ENCODE peak calls at places on chromosomes 13 and 19, in nine cellular contexts. U is heart right ventricle, Z is transverse colon, O is thoracic aorta, Q is MM.1S, D is small intestine, C is colonic mucosa, T is tibial artery, K is fibroblast of lung. F is an unnamed sample. For H3K36me3, the result is how much of the 10 kb centered on the place peaks cover.

GRCh38 chr13:93318538-93318937 is 91.9 kb downstream of the GPC6 start:
- DNase-seq in K (peak), C (no peak), Z (no peak), O (no peak), U (no peak), D (no peak), T (no peak), Q (no peak), F (no peak)

GRCh38 chr13:28819748-28820098 is 416 bp upstream of the MTUS2 start:
- DNase-seq in Z (peak), K (peak), D (peak), T (no peak), C (peak), U (peak), O (no peak), Q (peak), F (peak)

GRCh38 chr19:40234429-40235237 is 8.1 kb upstream of the CCNP start:
- DNase-seq in U (no peak), K (no peak), Q (no peak), D (no peak), T (no peak), O (no peak), C (no peak), Z (no peak), F (no peak)

GRCh38 chr19:17703823-17704463 is 15.3 kb upstream of the MAP1S start:
- DNase-seq in Z (peak), D (peak), U (no peak), T (no peak), Q (peak), O (no peak), C (peak), K (peak), F (peak)

GRCh38 chr13:28631792-28632191 is 27.1 kb upstream of the POMP start:
- DNase-seq in T (no peak), K (no peak), Z (no peak), C (no peak), U (no peak), D (no peak), O (no peak), Q (no peak), F (no peak)

GRCh38 chr19:38036707-38037106 is 129.7 kb downstream of the SIPA1L3 start:
- DNase-seq in C (no peak), Z (no peak), D (no peak), Q (no peak), U (no peak), K (no peak), T (no peak), O (no peak), F (peak)

GRCh38 chr13:24660023-24660806 is 20.0 kb upstream of the ATP12A start:
- DNase-seq in T (no peak), Q (no peak), U (no peak), C (peak), K (no peak), D (peak), Z (no peak), O (no peak), F (no peak)

GRCh38 chr19:12969292-12969988 is at the start of gene DAND5:
- DNase-seq in C (no peak), O (no peak), Q (no peak), D (no peak), K (no peak), T (no peak), Z (no peak), U (peak), F (peak)

GRCh38 chr19:46713781-46714522 is 3.0 kb downstream of the PRKD2 start:
- DNase-seq in C (peak), Q (peak), U (peak), O (peak), Z (peak), K (peak), D (peak), T (peak), F (no peak)

GRCh38 chr13:50796463-50796862 is 47.0 kb downstream of the DLEU7 start:
- DNase-seq in U (no peak), C (no peak), Q (no peak), O (no peak), K (no peak), T (no peak), Z (no peak), D (no peak), F (no peak)

GRCh38 chr13:21675095-21676007 is 4.5 kb downstream of the FGF9 start:
- DNase-seq in U (peak), C (peak), Q (peak), Z (peak), O (no peak), D (peak), T (no peak), K (no peak), F (no peak)

GRCh38 chr19:14337510-14337909 is 43.7 kb upstream of the ADGRE5 start:
- DNase-seq in Z (peak), Q (no peak), C (peak), T (no peak), U (no peak), D (peak), K (no peak), O (no peak), F (peak)

GRCh38 chr19:45924891-45925447 is 10.4 kb upstream of the NANOS2 start:
- DNase-seq in Z (no peak), Q (no peak), C (no peak), O (no peak), T (no peak), K (no peak), U (no peak), D (peak), F (no peak)

GRCh38 chr13:91721413-91721812 is 323.0 kb downstream of the GPC5 start:
- DNase-seq in Z (no peak), C (no peak), Q (no peak), D (no peak), K (no peak), T (no peak), O (no peak), U (no peak), F (no peak)

GRCh38 chr19:46863818-46864629 is 3.2 kb downstream of the ARHGAP35 start:
- DNase-seq in Z (no peak), Q (no peak), C (no peak), D (peak), T (no peak), U (no peak), O (no peak), K (peak), F (no peak)

GRCh38 chr19:15123900-15124299 is 16.7 kb downstream of the SYDE1 start:
- DNase-seq in K (no peak), Z (peak), T (peak), C (peak), O (no peak), D (peak), Q (no peak), U (peak), F (no peak)

GRCh38 chr13:85332595-85332994 is 466.6 kb downstream of the SLITRK6 start:
- DNase-seq in O (no peak), C (no peak), Q (no peak), U (no peak), D (no peak), K (no peak), Z (no peak), T (no peak), F (no peak)

GRCh38 chr19:46634656-46635218 is 1.3 kb downstream of the GNG8 start:
- DNase-seq in Z (no peak), Q (no peak), T (no peak), D (no peak), U (no peak), K (no peak), O (no peak), C (no peak), F (peak)

GRCh38 chr13:28136916-28137315 is 1.4 kb upstream of the PAN3 start:
- DNase-seq in Q (peak), U (no peak), D (peak), O (no peak), C (no peak), T (no peak), K (no peak), Z (no peak), F (no peak)

GRCh38 chr19:1767464-1767933 is 14.2 kb downstream of the ONECUT3 start:
- DNase-seq in C (peak), Z (peak), O (no peak), T (no peak), Q (peak), D (no peak), K (no peak), U (peak), F (peak)

GRCh38 chr13:112562254-112562653 is 25.7 kb downstream of the TUBGCP3 start:
- DNase-seq in K (no peak), T (no peak), O (no peak), Z (no peak), Q (no peak), D (no peak), U (no peak), C (no peak), F (no peak)

GRCh38 chr13:114112231-114112825 is 20.1 kb downstream of the RASA3 start:
- DNase-seq in O (no peak), D (no peak), K (no peak), U (no peak), T (peak), Z (peak), Q (no peak), C (no peak), F (peak)
- H3K27ac ChIP-seq in O (no peak), D (no peak), K (peak), U (no peak), T (no peak), Z (peak), Q (peak), C (peak), F (no peak)

GRCh38 chr13:110476220-110476617 is 85.3 kb downstream of the RAB20 start:
- DNase-seq in T (no peak), O (no peak), K (no peak), Z (no peak), U (no peak), C (no peak), D (no peak), Q (no peak), F (no peak)
- H3K36me3 ChIP-seq in T (half or more), O (half or more), K (under half), Z (under half), U (under half), C (under half), D (under half), Q (under half), F (under half)

GRCh38 chr13:106467406-106468122 is 67.9 kb downstream of the EFNB2 start:
- DNase-seq in T (no peak), C (no peak), Q (no peak), Z (no peak), K (no peak), U (no peak), O (no peak), D (no peak), F (no peak)
- H3K27ac ChIP-seq in T (peak), C (no peak), Q (no peak), Z (no peak), K (no peak), U (no peak), O (no peak), D (no peak), F (no peak)

DNA sequence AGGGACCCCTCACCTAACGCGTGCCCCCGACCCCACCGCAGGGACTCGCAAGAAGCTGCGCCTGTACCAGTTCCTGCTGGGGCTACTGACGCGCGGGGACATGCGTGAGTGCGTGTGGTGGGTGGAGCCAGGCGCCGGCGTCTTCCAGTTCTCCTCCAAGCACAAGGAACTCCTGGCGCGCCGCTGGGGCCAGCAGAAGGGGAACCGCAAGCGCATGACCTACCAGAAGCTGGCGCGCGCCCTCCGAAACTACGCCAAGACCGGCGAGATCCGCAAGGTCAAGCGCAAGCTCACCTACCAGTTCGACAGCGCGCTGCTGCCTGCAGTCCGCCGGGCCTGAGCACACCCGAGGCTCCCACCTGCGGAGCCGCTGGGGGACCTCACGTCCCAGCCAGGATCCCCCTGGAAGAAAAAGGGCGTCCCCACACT is 4.7 kb upstream of the MYBPC2 start:
- DNase-seq in K (peak), U (peak), C (peak), D (peak), Q (peak), O (no peak), T (peak), Z (peak), F (no peak)
- H3K36me3 ChIP-seq in K (under half), U (under half), C (under half), D (under half), Q (under half), O (under half), T (under half), Z (under half), F (under half)

GRCh38 chr19:3120611-3121231 is 15.1 kb upstream of the GNA15 start:
- DNase-seq in D (no peak), O (no peak), C (no peak), T (no peak), U (no peak), Q (no peak), Z (no peak), K (no peak), F (no peak)

GRCh38 chr19:3123088-3123721 is 12.6 kb upstream of the GNA15 start:
- DNase-seq in O (no peak), K (no peak), Z (no peak), U (no peak), T (peak), C (no peak), D (no peak), Q (no peak), F (no peak)

GRCh38 chr19:3122512-3122870 is 13.3 kb upstream of the GNA15 start:
- DNase-seq in U (no peak), C (no peak), Q (no peak), Z (no peak), T (no peak), K (no peak), O (no peak), D (no peak), F (no peak)

GRCh38 chr19:3121396-3121795 is 14.4 kb upstream of the GNA15 start:
- DNase-seq in D (no peak), Q (no peak), T (no peak), K (no peak), Z (no peak), C (no peak), U (no peak), O (no peak), F (no peak)

DNA sequence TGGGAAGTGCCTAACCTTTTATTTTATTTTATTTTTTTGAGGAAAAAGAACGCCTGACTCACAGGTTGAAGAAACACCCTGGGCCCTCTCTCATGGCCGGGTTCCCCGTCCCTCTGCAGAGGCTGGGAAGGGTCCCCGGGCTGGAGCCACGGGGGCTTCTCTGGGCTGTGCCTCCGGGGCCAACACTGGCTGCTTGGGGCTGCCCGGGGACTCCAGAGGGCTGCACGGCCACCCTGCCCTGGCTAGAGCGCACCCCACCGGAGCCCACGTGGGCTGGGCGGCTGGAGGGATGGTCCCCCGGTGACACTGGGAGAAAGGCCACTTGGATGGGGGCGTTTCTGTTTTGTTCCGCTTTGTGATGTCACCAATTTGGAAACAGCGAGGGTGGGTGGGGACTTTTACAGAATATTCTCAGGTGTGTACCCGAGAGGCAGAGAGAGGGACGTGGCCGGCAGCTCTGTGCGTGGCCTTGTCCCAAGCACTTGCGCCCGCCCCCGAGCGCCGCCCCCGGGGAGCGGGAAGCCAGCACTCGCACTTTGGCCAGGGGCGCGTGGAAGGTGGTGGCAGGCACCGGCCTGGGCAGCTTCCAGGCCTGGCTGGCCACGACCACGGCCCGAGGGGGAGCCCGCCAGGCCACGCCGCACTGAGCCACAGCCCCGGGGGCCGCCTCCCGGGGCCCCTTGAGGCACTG is 13.9 kb upstream of the GNA15 start:
- DNase-seq in U (no peak), Z (no peak), Q (no peak), D (no peak), O (no peak), K (no peak), C (no peak), T (no peak), F (no peak)
- H3K27ac ChIP-seq in U (no peak), Z (no peak), Q (no peak), D (no peak), O (no peak), K (no peak), C (no peak), T (no peak), F (no peak)

DNA sequence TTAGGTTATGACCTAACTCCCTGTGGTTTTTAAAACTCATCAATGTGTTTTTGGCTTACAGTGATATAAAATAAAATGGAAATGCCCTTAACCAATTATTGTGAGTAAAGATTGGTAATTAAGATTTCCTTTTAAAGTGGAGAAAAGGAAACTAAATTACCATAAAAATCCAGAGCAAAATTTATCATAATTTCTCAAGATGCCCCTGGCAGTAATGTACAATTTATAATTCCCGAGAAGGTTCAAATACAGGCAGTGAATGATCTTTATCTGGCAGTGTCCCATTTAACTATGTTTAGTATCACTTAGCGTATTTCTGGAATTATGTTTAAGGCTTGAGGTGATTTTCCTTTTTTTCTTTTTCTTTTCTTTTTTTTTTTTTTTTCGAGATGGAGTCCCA is 61.5 kb downstream of the ESD start:
- DNase-seq in Q (no peak), K (no peak), C (no peak), O (no peak), Z (no peak), U (no peak), D (no peak), T (no peak), F (no peak)
- H3K36me3 ChIP-seq in Q (under half), K (under half), C (under half), O (under half), Z (under half), U (under half), D (under half), T (under half), F (under half)

DNA sequence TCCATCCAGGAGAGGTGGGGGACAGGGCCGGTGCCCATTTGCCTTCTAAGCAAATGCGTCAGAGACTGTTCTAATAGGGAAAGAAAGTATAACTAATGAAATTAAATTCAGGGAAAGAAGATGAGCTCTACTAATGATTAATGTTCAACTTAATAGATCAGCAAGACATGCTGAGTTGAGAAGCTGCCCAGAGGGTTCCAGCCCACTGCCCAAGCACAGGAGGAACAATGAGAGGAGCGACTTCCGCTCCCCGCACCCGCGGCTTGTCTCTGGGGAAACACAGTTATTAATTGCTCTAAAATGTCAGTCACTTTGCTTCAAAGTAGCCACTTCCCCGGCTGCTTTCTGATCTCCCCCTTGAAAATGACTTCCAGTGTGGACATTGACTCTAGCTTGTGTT is 331.3 kb downstream of the UQCRFS1 start:
- DNase-seq in U (no peak), Z (no peak), D (no peak), Q (no peak), O (no peak), K (no peak), C (no peak), T (no peak), F (no peak)
- H3K27ac ChIP-seq in U (no peak), Z (no peak), D (no peak), Q (no peak), O (no peak), K (no peak), C (no peak), T (no peak), F (no peak)

GRCh38 chr13:98473135-98473791 is 103.6 kb downstream of the STK24 start:
- DNase-seq in Z (no peak), Q (no peak), U (no peak), T (no peak), C (no peak), D (no peak), K (no peak), O (no peak), F (no peak)

GRCh38 chr13:98468929-98469328 is 108.0 kb downstream of the STK24 start:
- DNase-seq in K (no peak), Q (no peak), Z (no peak), D (no peak), O (no peak), T (peak), C (no peak), U (no peak), F (no peak)

GRCh38 chr13:98468352-98468751 is 108.6 kb downstream of the STK24 start:
- DNase-seq in K (no peak), T (peak), Z (no peak), C (no peak), Q (no peak), U (no peak), D (no peak), O (no peak), F (no peak)

GRCh38 chr13:98471895-98472294 is 105.0 kb downstream of the STK24 start:
- DNase-seq in C (no peak), Q (no peak), Z (no peak), T (peak), O (no peak), K (no peak), U (no peak), D (peak), F (no peak)

GRCh38 chr13:98470920-98471319 is 106.0 kb downstream of the STK24 start:
- DNase-seq in K (no peak), Z (no peak), C (no peak), Q (no peak), U (no peak), T (no peak), O (no peak), D (no peak), F (no peak)
- H3K36me3 ChIP-seq in K (under half), Z (under half), C (under half), Q (under half), U (under half), T (under half), O (under half), D (under half), F (half or more)